ENCODE peak calls at places on chromosomes 12 and 14, in six cellular contexts. V is adrenal gland; M is central memory CD4-positive, alpha-beta T cell; W is NCI-H1105 treated with DMSO at 0.1 percent for 48 hours; Z is naive thymus-derived CD8-positive, alpha-beta T cell; H is ascending aorta. S is an unnamed sample.
A peak's percentile ranks its signal among the peaks of the same experiment; 100 is the strongest.

GRCh38 chr12:6297170-6297569 is 13.3 kb upstream of the PLEKHG6 start:
- DNase-seq in V (no peak), M (no peak), W (no peak), Z (no peak), H (no peak), S (peak; percentile 26)

GRCh38 chr12:89954259-89954658 is 245.6 kb upstream of the ATP2B1 start:
- DNase-seq in V (no peak), M (no peak), W (no peak), Z (no peak), H (no peak), S (no peak)

GRCh38 chr12:91331371-91331770 is 148.8 kb upstream of the DCN start:
- DNase-seq in V (no peak), M (no peak), W (peak; percentile 83), Z (no peak), H (no peak), S (no peak)

GRCh38 chr12:43310596-43310995 is 241.4 kb downstream of the ADAMTS20 start:
- DNase-seq in V (no peak), M (no peak), W (no peak), Z (no peak), H (no peak), S (no peak)

GRCh38 chr12:105257321-105257728 is 21.4 kb upstream of the APPL2 start:
- DNase-seq in V (peak; percentile 63), M (no peak), W (no peak), Z (no peak), H (no peak), S (no peak)

GRCh38 chr12:95637010-95637409 is 85.7 kb upstream of the USP44 start:
- DNase-seq in V (no peak), M (no peak), W (no peak), Z (no peak), H (no peak), S (no peak)

GRCh38 chr12:607541-608001 is 55.7 kb downstream of the NINJ2 start:
- DNase-seq in V (peak; percentile 54), M (no peak), W (no peak), Z (no peak), H (peak; percentile 65), S (peak; percentile 40)

GRCh38 chr14:74612346-74613021 is 447 bp upstream of the LTBP2 start:
- DNase-seq in V (peak; percentile 86), M (peak; percentile 84), W (no peak), Z (peak; percentile 99), H (peak; percentile 92), S (no peak)

GRCh38 chr12:71686658-71687025 is 760 bp downstream of the TMEM19 start:
- DNase-seq in V (no peak), M (no peak), W (peak; percentile 50), Z (no peak), H (no peak), S (no peak)

GRCh38 chr14:61736751-61737150 is 25.5 kb upstream of the SNAPC1 start:
- DNase-seq in V (no peak), M (no peak), W (no peak), Z (no peak), H (no peak), S (no peak)

GRCh38 chr14:96252323-96253052 is 3.5 kb upstream of the BDKRB1 start:
- DNase-seq in V (no peak), M (no peak), W (peak; percentile 26), Z (no peak), H (no peak), S (peak; percentile 59)

GRCh38 chr14:73049428-73049827 is 8.9 kb upstream of the RBM25 start:
- DNase-seq in V (no peak), M (no peak), W (no peak), Z (no peak), H (no peak), S (no peak)

S was measured in chondrocyte.